ENCODE peak calls at places on chromosomes 12 and 14, in five cellular contexts. J is H9, V is neural progenitor cell, Z is mesenchymal stem cell, K is fibroblast of lung. P is an unnamed sample. For H3K4me1, the result is how much of the 10 kb centered on the place peaks cover.

GRCh38 chr14:22939684-22940083 is 10.5 kb upstream of the PRMT5 start:
- DNase-seq in J (no peak), V (no peak), Z (peak), K (peak), P (no peak)

GRCh38 chr12:14399871-14400270 is 34.4 kb downstream of the ATF7IP start:
- DNase-seq in J (no peak), V (no peak), Z (peak), K (peak), P (no peak)

GRCh38 chr12:131005161-131006035 is 51.7 kb downstream of the ADGRD1 start:
- DNase-seq in J (no peak), V (no peak), Z (no peak), K (no peak), P (no peak)

GRCh38 chr12:106227641-106228319 is 20.0 kb downstream of the CKAP4 start:
- DNase-seq in J (peak), V (no peak), Z (peak), K (peak), P (peak)

GRCh38 chr14:96065661-96066459 is 26.7 kb downstream of the C14orf132 start:
- DNase-seq in J (no peak), V (no peak), Z (no peak), K (no peak), P (no peak)

GRCh38 chr14:32379447-32379846 is 50.3 kb downstream of the AKAP6 start:
- DNase-seq in J (no peak), V (no peak), Z (no peak), K (no peak), P (no peak)

GRCh38 chr12:42462486-42462885 is 127.1 kb downstream of the PRICKLE1 start:
- DNase-seq in J (no peak), V (no peak), Z (no peak), K (no peak), P (no peak)

GRCh38 chr14:22748188-22748587 is 18.3 kb upstream of the OXA1L start:
- DNase-seq in J (no peak), V (no peak), Z (no peak), K (no peak), P (no peak)

GRCh38 chr12:92244036-92244435 is 98.4 kb upstream of the BTG1 start:
- DNase-seq in J (no peak), V (no peak), Z (peak), K (peak), P (no peak)

GRCh38 chr14:66495214-66496098 is 9.3 kb downstream of the CCDC196 start:
- DNase-seq in J (peak), V (peak), Z (peak), K (peak), P (no peak)

GRCh38 chr12:120643574-120643973 is 3.1 kb downstream of the CABP1 start:
- DNase-seq in J (no peak), V (no peak), Z (no peak), K (no peak), P (peak)

GRCh38 chr12:120650249-120650690 is 9.8 kb downstream of the CABP1 start:
- DNase-seq in J (no peak), V (no peak), Z (no peak), K (no peak), P (peak)

GRCh38 chr12:120646044-120646443 is 5.6 kb downstream of the CABP1 start:
- DNase-seq in J (no peak), V (no peak), Z (no peak), K (no peak), P (peak)

GRCh38 chr12:120649442-120650248 is 9.2 kb downstream of the CABP1 start:
- DNase-seq in J (peak), V (peak), Z (no peak), K (no peak), P (peak)

DNA sequence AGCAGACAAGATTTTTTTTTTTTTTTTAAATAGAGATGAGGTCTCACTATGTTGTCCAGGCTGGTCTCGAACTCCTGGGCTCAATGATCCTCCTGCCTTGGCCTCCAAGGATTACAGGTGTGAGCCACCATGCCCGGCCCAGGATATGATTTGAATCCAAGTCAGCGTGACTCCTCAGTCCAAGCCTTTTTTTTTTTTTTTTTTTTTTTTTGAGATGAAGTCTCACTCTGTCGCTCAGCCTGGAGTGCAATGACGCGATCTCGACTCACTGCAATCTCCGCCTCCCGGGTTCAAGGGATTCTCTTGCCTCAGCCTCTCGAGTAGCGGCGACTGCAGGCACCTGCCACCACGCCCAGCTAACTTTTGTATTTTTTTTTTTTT is 6.9 kb downstream of the CABP1 start:
- DNase-seq in J (no peak), V (no peak), Z (no peak), K (no peak), P (peak)
- H3K27ac ChIP-seq in J (no peak), V (no peak), Z (no peak), K (no peak), P (no peak)

GRCh38 chr14:24425704-24426103 is 3.8 kb downstream of the CBLN3 start:
- DNase-seq in J (no peak), V (no peak), Z (peak), K (peak), P (no peak)
- H3K4me1 ChIP-seq in J (under half), V (under half), Z (under half), K (under half), P (under half)

GRCh38 chr14:54629183-54629582 is 62.3 kb downstream of the SAMD4A start:
- DNase-seq in J (no peak), V (no peak), Z (no peak), K (no peak), P (no peak)

GRCh38 chr14:54627718-54628345 is 60.9 kb downstream of the SAMD4A start:
- DNase-seq in J (no peak), V (peak), Z (peak), K (peak), P (peak)

GRCh38 chr14:54629635-54630360 is 62.9 kb downstream of the SAMD4A start:
- DNase-seq in J (no peak), V (no peak), Z (no peak), K (no peak), P (no peak)

GRCh38 chr14:54625158-54625557 is 58.2 kb downstream of the SAMD4A start:
- DNase-seq in J (no peak), V (no peak), Z (peak), K (peak), P (no peak)

DNA sequence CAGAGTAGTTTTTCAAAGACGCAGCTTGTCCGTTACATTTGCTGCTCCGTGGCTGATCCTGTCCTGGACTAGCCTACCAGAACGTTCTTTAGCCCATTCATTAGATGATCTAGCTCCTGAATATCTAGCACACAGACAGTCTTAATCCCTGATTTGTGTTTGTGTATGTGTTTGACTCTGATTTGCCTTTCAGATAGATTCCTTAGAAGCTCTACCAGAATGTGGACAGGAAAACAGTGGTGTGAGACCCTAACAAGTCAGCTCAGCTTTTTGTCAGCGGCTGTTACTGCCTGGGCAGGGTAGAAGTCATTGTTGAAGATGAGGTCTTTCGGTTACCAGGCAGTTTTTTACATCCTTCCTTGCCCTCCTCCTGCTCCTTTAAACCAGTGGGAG is 60.4 kb downstream of the SAMD4A start:
- DNase-seq in J (no peak), V (no peak), Z (no peak), K (no peak), P (no peak)
- H3K9ac ChIP-seq in J (no peak), V (no peak), Z (peak), K (peak), P (no peak)

DNA sequence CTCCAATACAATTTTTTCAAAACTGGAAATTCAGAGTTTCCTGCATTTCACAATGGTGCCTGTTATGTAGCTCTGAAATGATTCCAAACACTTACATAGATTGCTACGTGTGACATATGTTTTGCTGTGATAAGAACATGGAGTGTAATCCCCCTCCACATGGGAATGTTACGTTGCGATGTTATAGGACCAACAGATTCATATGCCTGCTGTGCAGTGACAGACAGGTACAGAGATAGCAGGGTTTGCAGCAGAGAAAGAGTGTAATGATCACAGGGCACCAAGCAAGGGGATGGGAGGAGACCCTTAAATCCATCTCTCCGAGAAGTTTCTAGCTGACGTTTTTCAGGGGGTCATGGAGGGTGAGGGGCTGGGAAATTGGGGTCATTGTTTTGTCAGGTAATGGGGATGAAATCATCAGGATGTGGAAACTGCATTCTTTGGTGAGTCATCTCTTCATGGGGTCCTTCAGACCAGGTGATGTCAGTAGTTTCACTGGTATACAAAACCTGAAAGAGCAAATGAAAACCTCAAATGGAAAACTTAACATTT is 76.6 kb upstream of the OSBPL8 start:
- DNase-seq in J (no peak), V (no peak), Z (no peak), K (no peak), P (no peak)
- H3K27ac ChIP-seq in J (no peak), V (no peak), Z (peak), K (no peak), P (no peak)

GRCh38 chr12:121795029-121795977 is 1.8 kb upstream of the RHOF start:
- DNase-seq in J (peak), V (peak), Z (peak), K (peak), P (peak)

GRCh38 chr12:121797937-121798801 is 4.7 kb upstream of the RHOF start:
- DNase-seq in J (no peak), V (peak), Z (peak), K (peak), P (peak)

GRCh38 chr12:121799175-121799841 is 4.5 kb upstream of the SETD1B start:
- DNase-seq in J (peak), V (peak), Z (peak), K (peak), P (peak)

GRCh38 chr12:121798807-121799174 is 5.0 kb upstream of the SETD1B start:
- DNase-seq in J (no peak), V (no peak), Z (no peak), K (no peak), P (no peak)

GRCh38 chr12:121796855-121797751 is 3.6 kb upstream of the RHOF start:
- DNase-seq in J (peak), V (peak), Z (peak), K (peak), P (peak)
- H3K4me1 ChIP-seq in J (under half), V (under half), Z (half or more), K (under half), P (under half)

DNA sequence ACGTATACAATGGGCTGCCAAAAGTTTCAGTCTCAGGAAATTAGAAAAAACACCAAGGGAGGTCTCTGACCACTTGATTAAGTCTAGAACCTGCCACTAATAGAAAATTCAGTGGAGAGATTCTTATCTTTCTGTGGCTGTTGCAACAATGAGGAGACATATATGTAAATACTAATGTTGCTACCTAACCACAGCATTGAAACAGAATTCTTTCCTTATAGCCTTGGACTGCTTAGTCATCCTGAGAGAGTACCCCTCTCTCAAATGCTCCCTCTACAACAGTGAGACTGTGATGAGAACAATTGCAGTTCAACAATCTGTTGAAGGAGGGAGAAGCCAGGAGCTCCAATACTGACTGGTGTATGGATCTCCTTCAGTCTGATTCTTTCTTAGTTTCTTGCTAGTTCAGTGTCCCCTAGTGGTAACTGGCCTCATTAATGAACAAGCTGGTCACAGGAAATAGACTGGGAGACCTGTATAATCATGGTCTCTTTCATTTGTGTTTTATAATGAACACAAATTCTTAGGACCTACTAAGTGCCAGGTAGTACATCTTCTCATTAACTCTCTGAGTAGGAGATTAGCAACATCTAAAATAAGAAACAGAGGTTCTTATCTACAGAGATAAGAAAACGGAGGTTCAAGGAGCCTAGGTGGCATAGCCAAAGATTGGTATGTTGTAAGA is 164.5 kb downstream of the SLC38A4 start:
- DNase-seq in J (no peak), V (peak), Z (peak), K (peak), P (no peak)
- H3K9ac ChIP-seq in J (no peak), V (no peak), Z (peak), K (peak), P (no peak)

GRCh38 chr12:45988259-45988658 is 2.1 kb downstream of the SCAF11 start:
- DNase-seq in J (no peak), V (no peak), Z (peak), K (peak), P (no peak)
- H3K27ac ChIP-seq in J (no peak), V (no peak), Z (no peak), K (no peak), P (no peak)

DNA sequence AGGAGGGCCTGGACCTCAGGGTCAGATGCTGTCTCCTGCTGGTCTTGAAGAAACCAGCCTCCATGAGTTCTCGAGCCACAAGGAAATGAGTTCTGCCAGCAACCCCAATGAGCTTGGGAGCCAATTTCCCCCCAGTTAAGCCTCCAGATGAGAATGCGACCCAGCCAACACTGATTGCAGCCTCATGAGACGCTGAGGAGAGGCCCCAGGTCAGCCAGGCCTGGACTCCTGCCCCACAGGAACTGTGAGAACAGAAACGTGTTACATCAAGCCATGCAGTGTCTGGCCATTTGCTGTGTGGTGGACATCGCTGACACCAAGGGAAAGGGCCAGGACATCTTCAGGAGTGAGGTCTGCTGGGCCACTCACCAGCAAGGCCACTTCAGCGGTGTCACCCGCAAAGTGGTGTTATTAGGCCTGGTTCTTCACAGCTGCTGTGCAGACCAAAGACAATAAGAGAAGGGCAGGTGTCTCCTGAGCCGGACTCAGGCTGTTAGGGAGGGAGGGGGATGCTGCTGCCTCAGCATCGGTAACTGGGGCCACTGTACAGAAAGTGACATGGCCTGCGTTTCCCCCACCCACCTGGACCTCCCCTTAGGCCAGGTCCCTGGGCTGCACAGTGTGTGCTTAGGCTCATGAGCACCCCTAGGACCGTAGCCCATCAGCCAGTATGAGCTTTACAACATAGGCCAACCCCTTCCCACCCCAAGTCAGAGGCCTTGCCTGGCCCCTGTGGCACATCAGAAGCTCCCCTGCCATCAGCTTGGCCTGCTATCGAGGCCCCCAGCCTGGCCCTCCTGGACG is 272.4 kb upstream of the RTL1 start:
- DNase-seq in J (peak), V (no peak), Z (no peak), K (no peak), P (peak)
- H3K4me1 ChIP-seq in J (under half), V (under half), Z (under half), K (under half), P (under half)

GRCh38 chr12:64476844-64477243 is 24.9 kb downstream of the TBK1 start:
- DNase-seq in J (no peak), V (no peak), Z (no peak), K (no peak), P (no peak)

GRCh38 chr12:64480148-64480547 is 28.2 kb downstream of the TBK1 start:
- DNase-seq in J (no peak), V (no peak), Z (no peak), K (peak), P (no peak)

GRCh38 chr12:64475518-64475917 is 23.6 kb downstream of the TBK1 start:
- DNase-seq in J (no peak), V (no peak), Z (no peak), K (no peak), P (no peak)

GRCh38 chr12:64473176-64473575 is 21.3 kb downstream of the TBK1 start:
- DNase-seq in J (no peak), V (no peak), Z (no peak), K (no peak), P (no peak)

DNA sequence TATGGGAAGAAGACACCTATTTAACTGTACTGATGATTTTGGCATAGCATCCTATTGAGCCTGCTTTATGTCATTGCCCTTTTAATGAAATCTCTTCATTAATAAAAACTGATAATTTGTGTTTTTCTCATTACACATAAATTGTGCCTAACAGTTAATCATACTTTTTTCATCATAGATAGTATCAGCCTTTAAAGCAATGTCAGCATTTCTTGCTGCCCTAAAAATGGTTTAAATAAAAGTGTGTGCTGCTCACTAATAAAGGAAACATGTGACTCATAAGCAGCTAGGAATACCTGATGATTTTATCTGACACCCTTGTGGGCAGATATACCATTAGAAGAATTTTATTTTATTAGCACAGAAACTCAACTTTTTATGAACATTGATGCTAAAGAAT is 26.7 kb downstream of the TBK1 start:
- DNase-seq in J (no peak), V (no peak), Z (no peak), K (no peak), P (no peak)
- H3K9ac ChIP-seq in J (no peak), V (no peak), Z (no peak), K (peak), P (no peak)

DNA sequence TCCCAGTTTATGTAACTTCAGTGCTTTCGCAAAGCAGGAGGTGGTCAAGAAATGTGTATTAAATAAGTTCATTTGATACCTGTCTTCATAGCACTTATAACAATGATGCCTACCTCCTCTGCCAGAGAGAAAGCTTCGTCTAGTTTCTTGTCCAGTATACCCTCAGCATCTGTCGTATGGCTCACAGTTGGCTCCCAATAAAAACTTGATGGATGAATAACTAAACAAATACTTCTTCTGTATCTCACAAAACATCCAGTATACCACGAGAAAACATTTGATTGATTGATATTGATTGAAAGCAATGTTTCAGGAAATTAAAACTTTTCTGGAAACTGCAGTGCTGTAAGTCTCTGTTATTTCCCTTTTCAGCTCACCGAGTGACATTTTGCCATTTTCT is 26.9 kb upstream of the PTGDR start:
- DNase-seq in J (no peak), V (no peak), Z (no peak), K (peak), P (no peak)
- H3K27ac ChIP-seq in J (no peak), V (no peak), Z (no peak), K (no peak), P (no peak)

P was measured in kidney.